ENCODE peak calls at places on chromosomes 11 and 22, in eight cellular contexts. G is epithelial cell of esophagus; K is NT2/D1; B is HCT116; E is cardiac muscle cell; C is CD8-positive, alpha-beta T cell; T is fibroblast of lung; P is CD4-positive, CD25-positive, alpha-beta regulatory T cell. O is an unnamed sample.

GRCh38 chr22:19657252-19658056 is 56.8 kb upstream of the SEPTIN5 start:
- DNase-seq in G (no peak), K (no peak), B (no peak), E (no peak), C (no peak), T (no peak), P (no peak), O (no peak)

GRCh38 chr11:43573233-43573632 is 107.3 kb upstream of the HSD17B12 start:
- DNase-seq in G (peak; percentile 48), K (no peak), B (peak; percentile 16), E (peak; percentile 34), C (no peak), T (no peak), P (peak; percentile 34), O (no peak)

GRCh38 chr22:40216041-40216756 is 38.5 kb downstream of the TNRC6B start:
- DNase-seq in G (no peak), K (no peak), B (no peak), E (no peak), C (no peak), T (no peak), P (peak; percentile 51), O (no peak)

GRCh38 chr22:50292643-50293440 is 14.6 kb downstream of the PLXNB2 start:
- DNase-seq in G (no peak), K (no peak), B (no peak), E (no peak), C (no peak), T (no peak), P (peak; percentile 56), O (no peak)

GRCh38 chr11:92892769-92893168 is 76.7 kb upstream of the MTNR1B start:
- DNase-seq in G (no peak), K (no peak), B (no peak), E (no peak), C (no peak), T (no peak), P (no peak), O (no peak)

GRCh38 chr22:31451709-31452571 is 37.7 kb downstream of the EIF4ENIF1 start:
- DNase-seq in G (peak; percentile 60), K (peak; percentile 5), B (peak; percentile 21), E (peak; percentile 69), C (no peak), T (peak; percentile 56), P (peak; percentile 52), O (peak; percentile 18)

GRCh38 chr11:60345489-60345888 is 18.4 kb downstream of the MS4A6E start:
- DNase-seq in G (peak; percentile 15), K (peak; percentile 35), B (peak; percentile 21), E (peak; percentile 3), C (no peak), T (no peak), P (peak; percentile 16), O (no peak)

GRCh38 chr11:94199367-94200130 is 70.9 kb downstream of the PANX1 start:
- DNase-seq in G (no peak), K (no peak), B (no peak), E (no peak), C (no peak), T (peak; percentile 60), P (no peak), O (no peak)

GRCh38 chr11:58958500-58958899 is 19.2 kb downstream of the GLYATL1 start:
- DNase-seq in G (peak; percentile 15), K (peak; percentile 20), B (peak; percentile 12), E (peak; percentile 2), C (no peak), T (no peak), P (peak; percentile 31), O (no peak)

GRCh38 chr11:121754603-121755002 is 301.8 kb upstream of the SORL1-AS1 start:
- DNase-seq in G (no peak), K (no peak), B (no peak), E (peak; percentile 50), C (no peak), T (peak; percentile 37), P (no peak), O (no peak)

GRCh38 chr11:117595440-117595839 is 201.6 kb downstream of the DSCAML1 start:
- DNase-seq in G (no peak), K (no peak), B (peak; percentile 7), E (no peak), C (no peak), T (no peak), P (no peak), O (no peak)

GRCh38 chr11:2791139-2791520 is 91.3 kb upstream of the KCNQ1OT1 start:
- DNase-seq in G (no peak), K (no peak), B (no peak), E (no peak), C (no peak), T (no peak), P (no peak), O (no peak)

DNA sequence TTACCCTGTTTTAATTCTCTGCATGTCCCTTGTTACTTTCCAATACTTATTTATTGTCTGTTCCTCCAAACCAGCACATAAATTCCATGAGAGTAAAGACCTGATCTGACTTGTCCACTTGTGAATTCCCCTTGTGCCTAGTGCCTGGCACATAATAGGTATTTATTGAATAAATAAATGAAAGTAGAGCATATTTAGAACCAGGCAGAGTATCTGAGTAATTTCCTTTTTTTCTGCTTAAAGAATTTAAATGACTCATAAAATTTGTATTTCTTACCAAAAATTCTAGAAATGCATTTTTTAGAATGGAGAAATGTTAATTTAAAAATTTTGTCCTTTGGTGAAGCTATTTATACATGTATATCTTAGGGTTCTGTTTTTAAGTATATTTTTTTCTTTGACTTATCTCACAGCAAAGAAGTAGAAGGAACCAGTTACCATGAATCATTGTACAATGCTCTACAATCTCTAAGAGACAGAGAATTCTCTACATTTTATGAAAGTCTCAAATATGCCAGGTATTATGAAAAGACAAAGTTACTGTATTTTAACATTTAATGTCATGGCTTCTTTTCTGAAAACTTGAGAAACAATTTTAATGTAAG is 96.8 kb downstream of the ATM start:
- DNase-seq in G (peak; percentile 52), K (no peak), B (no peak), E (no peak), C (no peak), T (no peak), P (no peak), O (no peak)
- H3K4me3 ChIP-seq in G (no peak overlapping the region), K (no peak overlapping the region), B (no peak overlapping the region), E (no peak overlapping the region), C (no peak overlapping the region), T (no peak overlapping the region), P (no peak overlapping the region), O (no peak overlapping the region)

GRCh38 chr22:17346578-17346977 is 22.7 kb upstream of the CECR2 start:
- DNase-seq in G (no peak), K (no peak), B (no peak), E (peak; percentile 34), C (no peak), T (no peak), P (no peak), O (no peak)

GRCh38 chr22:17350292-17350691 is 19.0 kb upstream of the CECR2 start:
- DNase-seq in G (no peak), K (no peak), B (no peak), E (peak; percentile 26), C (no peak), T (no peak), P (no peak), O (no peak)

GRCh38 chr22:17348464-17349103 is 20.7 kb upstream of the CECR2 start:
- DNase-seq in G (no peak), K (no peak), B (no peak), E (no peak), C (no peak), T (no peak), P (no peak), O (no peak)

GRCh38 chr22:17347724-17348123 is 21.5 kb upstream of the CECR2 start:
- DNase-seq in G (no peak), K (no peak), B (no peak), E (no peak), C (no peak), T (no peak), P (no peak), O (no peak)

GRCh38 chr22:17349172-17349571 is 20.1 kb upstream of the CECR2 start:
- DNase-seq in G (no peak), K (no peak), B (no peak), E (no peak), C (no peak), T (no peak), P (no peak), O (no peak)
- H3K4me3 ChIP-seq in G (no peak overlapping the region), K (no peak overlapping the region), B (no peak overlapping the region), E (no peak overlapping the region), C (no peak overlapping the region), T (no peak overlapping the region), P (no peak overlapping the region), O (no peak overlapping the region)

GRCh38 chr11:129703846-129704245 is 111.8 kb upstream of the TMEM45B start:
- DNase-seq in G (peak; percentile 74), K (no peak), B (no peak), E (peak; percentile 26), C (no peak), T (peak; percentile 19), P (no peak), O (no peak)

GRCh38 chr11:129700701-129701100 is 114.9 kb upstream of the TMEM45B start:
- DNase-seq in G (no peak), K (no peak), B (no peak), E (no peak), C (no peak), T (no peak), P (no peak), O (no peak)

GRCh38 chr11:129704831-129705230 is 110.8 kb upstream of the TMEM45B start:
- DNase-seq in G (no peak), K (no peak), B (no peak), E (no peak), C (no peak), T (no peak), P (no peak), O (no peak)

GRCh38 chr11:129701706-129702105 is 113.9 kb upstream of the TMEM45B start:
- DNase-seq in G (peak; percentile 11), K (no peak), B (no peak), E (no peak), C (no peak), T (no peak), P (no peak), O (no peak)

DNA sequence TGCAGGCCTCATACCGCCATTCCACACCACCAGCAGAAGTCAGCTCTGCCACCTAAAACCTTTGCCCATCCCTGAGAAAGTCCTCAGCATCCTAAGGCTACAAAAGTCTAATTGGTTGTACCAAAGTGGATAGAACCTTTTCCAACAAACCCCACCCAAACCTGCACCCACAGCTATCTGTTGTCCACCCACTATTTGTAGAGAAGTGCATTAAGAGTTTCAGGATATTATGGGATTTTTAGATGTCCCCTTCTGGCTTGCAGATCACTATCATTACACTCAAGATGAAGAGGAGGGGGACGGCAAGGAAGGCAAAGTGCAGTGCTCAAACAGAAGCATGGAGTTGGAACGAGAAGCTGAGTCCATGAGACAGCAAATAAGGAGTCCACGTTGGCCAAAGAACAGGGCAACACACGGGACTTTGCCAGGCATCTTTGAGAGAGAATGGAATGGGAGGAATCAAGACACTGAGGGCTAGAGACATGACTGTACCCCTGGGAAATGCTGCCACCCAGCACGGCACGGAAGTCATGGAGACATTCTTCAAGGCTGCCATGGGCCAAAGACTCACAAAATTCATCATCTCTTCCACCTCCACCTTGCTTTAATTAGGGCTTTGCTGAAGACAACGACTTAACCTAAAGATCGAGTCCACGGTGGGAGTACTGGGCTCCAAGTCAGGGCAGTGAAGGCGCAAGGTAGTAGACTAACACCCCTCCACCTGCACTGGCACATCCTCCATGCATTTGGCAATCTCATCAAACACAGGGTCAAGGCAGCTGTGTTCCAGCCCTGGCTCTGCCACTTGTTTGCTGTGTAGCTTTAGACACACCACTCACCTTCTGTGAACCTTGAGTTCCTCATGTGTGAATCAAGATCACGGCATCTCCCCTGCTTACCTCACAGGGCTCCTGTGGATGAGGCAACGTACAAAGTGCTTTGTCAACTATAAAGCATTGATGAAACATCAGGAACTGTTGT is 112.9 kb upstream of the TMEM45B start:
- DNase-seq in G (peak; percentile 95), K (no peak), B (no peak), E (no peak), C (no peak), T (no peak), P (no peak), O (no peak)
- H3K4me3 ChIP-seq in G (no peak overlapping the region), K (no peak overlapping the region), B (no peak overlapping the region), E (no peak overlapping the region), C (no peak overlapping the region), T (no peak overlapping the region), P (no peak overlapping the region), O (no peak overlapping the region)

GRCh38 chr11:65576867-65577755 is 1.3 kb downstream of the EHBP1L1 start:
- DNase-seq in G (peak; percentile 90), K (no peak), B (no peak), E (peak; percentile 51), C (no peak), T (peak; percentile 59), P (no peak), O (no peak)
- H3K4me3 ChIP-seq in G (peak overlapping the region; percentile 59), K (peak overlapping the region; percentile 56), B (peak overlapping the region; percentile 74), E (no peak overlapping the region), C (peak overlapping the region; percentile 44), T (peak overlapping the region; percentile 56), P (peak overlapping the region; percentile 68), O (peak overlapping the region; percentile 90)

O was measured in GM12864.